ENCODE peak calls at places on chromosome 2, in nine cellular contexts. One of them, this sample, is unnamed.

GRCh38 chr2:113126845-113127645 is at the start of gene IL1RN:
- DNase-seq in MM.1S: no peak
- DNase-seq in transverse colon: no peak
- DNase-seq in RWPE1: no peak
- DNase-seq in substantia nigra: no peak
- DNase-seq in CD8-positive, alpha-beta memory T cell: no peak
- DNase-seq in CD8-positive, alpha-beta T cell: no peak
- DNase-seq in lower lobe of right lung: peak
- DNase-seq in cardiac muscle cell: no peak
- DNase-seq in this sample: no peak

GRCh38 chr2:74379851-74380789 is at the start of gene DCTN1:
- DNase-seq in MM.1S: no peak
- DNase-seq in transverse colon: peak
- DNase-seq in RWPE1: peak
- DNase-seq in substantia nigra: peak
- DNase-seq in CD8-positive, alpha-beta memory T cell: no peak
- DNase-seq in CD8-positive, alpha-beta T cell: no peak
- DNase-seq in lower lobe of right lung: no peak
- DNase-seq in cardiac muscle cell: peak
- DNase-seq in this sample: no peak

GRCh38 chr2:114005110-114005783 is 115.4 kb downstream of the ACTR3 start:
- DNase-seq in MM.1S: no peak
- DNase-seq in transverse colon: no peak
- DNase-seq in RWPE1: no peak
- DNase-seq in substantia nigra: no peak
- DNase-seq in CD8-positive, alpha-beta memory T cell: no peak
- DNase-seq in CD8-positive, alpha-beta T cell: no peak
- DNase-seq in lower lobe of right lung: no peak
- DNase-seq in cardiac muscle cell: no peak
- DNase-seq in this sample: no peak

GRCh38 chr2:215624423-215624829 is 188.6 kb upstream of the FN1 start:
- DNase-seq in MM.1S: no peak
- DNase-seq in transverse colon: peak
- DNase-seq in RWPE1: peak
- DNase-seq in substantia nigra: no peak
- DNase-seq in CD8-positive, alpha-beta memory T cell: no peak
- DNase-seq in CD8-positive, alpha-beta T cell: no peak
- DNase-seq in lower lobe of right lung: peak
- DNase-seq in cardiac muscle cell: peak
- DNase-seq in this sample: peak

GRCh38 chr2:30230855-30231725 is at the start of gene LBH:
- DNase-seq in MM.1S: peak
- DNase-seq in transverse colon: peak
- DNase-seq in RWPE1: peak
- DNase-seq in substantia nigra: peak
- DNase-seq in CD8-positive, alpha-beta memory T cell: peak
- DNase-seq in CD8-positive, alpha-beta T cell: peak
- DNase-seq in lower lobe of right lung: peak
- DNase-seq in cardiac muscle cell: peak
- DNase-seq in this sample: peak

GRCh38 chr2:85312404-85312803 is 15.4 kb downstream of the TGOLN2 start:
- DNase-seq in MM.1S: no peak
- DNase-seq in transverse colon: no peak
- DNase-seq in RWPE1: peak
- DNase-seq in substantia nigra: no peak
- DNase-seq in CD8-positive, alpha-beta memory T cell: no peak
- DNase-seq in CD8-positive, alpha-beta T cell: no peak
- DNase-seq in lower lobe of right lung: no peak
- DNase-seq in cardiac muscle cell: peak
- DNase-seq in this sample: no peak

GRCh38 chr2:151525872-151526271 is 116.2 kb downstream of the RIF1 start:
- DNase-seq in MM.1S: no peak
- DNase-seq in transverse colon: no peak
- DNase-seq in RWPE1: no peak
- DNase-seq in substantia nigra: no peak
- DNase-seq in CD8-positive, alpha-beta memory T cell: no peak
- DNase-seq in CD8-positive, alpha-beta T cell: no peak
- DNase-seq in lower lobe of right lung: no peak
- DNase-seq in cardiac muscle cell: no peak
- DNase-seq in this sample: no peak

GRCh38 chr2:170031288-170031687 is 146.7 kb upstream of the MYO3B start:
- DNase-seq in MM.1S: no peak
- DNase-seq in transverse colon: no peak
- DNase-seq in RWPE1: no peak
- DNase-seq in substantia nigra: no peak
- DNase-seq in CD8-positive, alpha-beta memory T cell: no peak
- DNase-seq in CD8-positive, alpha-beta T cell: no peak
- DNase-seq in lower lobe of right lung: no peak
- DNase-seq in cardiac muscle cell: no peak
- DNase-seq in this sample: no peak

GRCh38 chr2:237673130-237673921 is 45.9 kb downstream of the LRRFIP1 start:
- DNase-seq in MM.1S: peak
- DNase-seq in transverse colon: peak
- DNase-seq in RWPE1: peak
- DNase-seq in substantia nigra: peak
- DNase-seq in CD8-positive, alpha-beta memory T cell: peak
- DNase-seq in CD8-positive, alpha-beta T cell: peak
- DNase-seq in lower lobe of right lung: peak
- DNase-seq in cardiac muscle cell: peak
- DNase-seq in this sample: no peak

GRCh38 chr2:237672731-237673129 is 45.3 kb downstream of the LRRFIP1 start:
- DNase-seq in MM.1S: no peak
- DNase-seq in transverse colon: no peak
- DNase-seq in RWPE1: no peak
- DNase-seq in substantia nigra: no peak
- DNase-seq in CD8-positive, alpha-beta memory T cell: no peak
- DNase-seq in CD8-positive, alpha-beta T cell: no peak
- DNase-seq in lower lobe of right lung: no peak
- DNase-seq in cardiac muscle cell: no peak
- DNase-seq in this sample: no peak

GRCh38 chr2:237670641-237671040 is 43.3 kb downstream of the LRRFIP1 start:
- DNase-seq in MM.1S: no peak
- DNase-seq in transverse colon: no peak
- DNase-seq in RWPE1: no peak
- DNase-seq in substantia nigra: no peak
- DNase-seq in CD8-positive, alpha-beta memory T cell: no peak
- DNase-seq in CD8-positive, alpha-beta T cell: no peak
- DNase-seq in lower lobe of right lung: no peak
- DNase-seq in cardiac muscle cell: peak
- DNase-seq in this sample: no peak

GRCh38 chr2:237669628-237670351 is 42.4 kb downstream of the LRRFIP1 start:
- DNase-seq in MM.1S: no peak
- DNase-seq in transverse colon: peak
- DNase-seq in RWPE1: no peak
- DNase-seq in substantia nigra: no peak
- DNase-seq in CD8-positive, alpha-beta memory T cell: no peak
- DNase-seq in CD8-positive, alpha-beta T cell: no peak
- DNase-seq in lower lobe of right lung: no peak
- DNase-seq in cardiac muscle cell: peak
- DNase-seq in this sample: no peak

GRCh38 chr2:237671466-237672173 is 44.2 kb downstream of the LRRFIP1 start:
- DNase-seq in MM.1S: no peak
- DNase-seq in transverse colon: no peak
- DNase-seq in RWPE1: no peak
- DNase-seq in substantia nigra: no peak
- DNase-seq in CD8-positive, alpha-beta memory T cell: no peak
- DNase-seq in CD8-positive, alpha-beta T cell: no peak
- DNase-seq in lower lobe of right lung: no peak
- DNase-seq in cardiac muscle cell: no peak
- DNase-seq in this sample: no peak
- H3K27ac ChIP-seq in MM.1S: no peak
- H3K27ac ChIP-seq in transverse colon: peak
- H3K27ac ChIP-seq in RWPE1: no peak
- H3K27ac ChIP-seq in substantia nigra: no peak
- H3K27ac ChIP-seq in CD8-positive, alpha-beta memory T cell: no peak
- H3K27ac ChIP-seq in CD8-positive, alpha-beta T cell: no peak
- H3K27ac ChIP-seq in lower lobe of right lung: no peak
- H3K27ac ChIP-seq in cardiac muscle cell: no peak
- H3K27ac ChIP-seq in this sample: no peak

GRCh38 chr2:168135630-168136029 is 111.8 kb downstream of the STK39 start:
- DNase-seq in MM.1S: no peak
- DNase-seq in transverse colon: no peak
- DNase-seq in RWPE1: no peak
- DNase-seq in substantia nigra: no peak
- DNase-seq in CD8-positive, alpha-beta memory T cell: no peak
- DNase-seq in CD8-positive, alpha-beta T cell: no peak
- DNase-seq in lower lobe of right lung: no peak
- DNase-seq in cardiac muscle cell: no peak
- DNase-seq in this sample: no peak

GRCh38 chr2:168136392-168136977 is 110.9 kb downstream of the STK39 start:
- DNase-seq in MM.1S: peak
- DNase-seq in transverse colon: no peak
- DNase-seq in RWPE1: peak
- DNase-seq in substantia nigra: no peak
- DNase-seq in CD8-positive, alpha-beta memory T cell: peak
- DNase-seq in CD8-positive, alpha-beta T cell: no peak
- DNase-seq in lower lobe of right lung: no peak
- DNase-seq in cardiac muscle cell: peak
- DNase-seq in this sample: no peak

GRCh38 chr2:168138911-168139310 is 108.5 kb downstream of the STK39 start:
- DNase-seq in MM.1S: no peak
- DNase-seq in transverse colon: no peak
- DNase-seq in RWPE1: no peak
- DNase-seq in substantia nigra: no peak
- DNase-seq in CD8-positive, alpha-beta memory T cell: no peak
- DNase-seq in CD8-positive, alpha-beta T cell: no peak
- DNase-seq in lower lobe of right lung: no peak
- DNase-seq in cardiac muscle cell: no peak
- DNase-seq in this sample: no peak

GRCh38 chr2:168138369-168138768 is 109.0 kb downstream of the STK39 start:
- DNase-seq in MM.1S: no peak
- DNase-seq in transverse colon: no peak
- DNase-seq in RWPE1: no peak
- DNase-seq in substantia nigra: no peak
- DNase-seq in CD8-positive, alpha-beta memory T cell: no peak
- DNase-seq in CD8-positive, alpha-beta T cell: no peak
- DNase-seq in lower lobe of right lung: no peak
- DNase-seq in cardiac muscle cell: no peak
- DNase-seq in this sample: no peak

DNA sequence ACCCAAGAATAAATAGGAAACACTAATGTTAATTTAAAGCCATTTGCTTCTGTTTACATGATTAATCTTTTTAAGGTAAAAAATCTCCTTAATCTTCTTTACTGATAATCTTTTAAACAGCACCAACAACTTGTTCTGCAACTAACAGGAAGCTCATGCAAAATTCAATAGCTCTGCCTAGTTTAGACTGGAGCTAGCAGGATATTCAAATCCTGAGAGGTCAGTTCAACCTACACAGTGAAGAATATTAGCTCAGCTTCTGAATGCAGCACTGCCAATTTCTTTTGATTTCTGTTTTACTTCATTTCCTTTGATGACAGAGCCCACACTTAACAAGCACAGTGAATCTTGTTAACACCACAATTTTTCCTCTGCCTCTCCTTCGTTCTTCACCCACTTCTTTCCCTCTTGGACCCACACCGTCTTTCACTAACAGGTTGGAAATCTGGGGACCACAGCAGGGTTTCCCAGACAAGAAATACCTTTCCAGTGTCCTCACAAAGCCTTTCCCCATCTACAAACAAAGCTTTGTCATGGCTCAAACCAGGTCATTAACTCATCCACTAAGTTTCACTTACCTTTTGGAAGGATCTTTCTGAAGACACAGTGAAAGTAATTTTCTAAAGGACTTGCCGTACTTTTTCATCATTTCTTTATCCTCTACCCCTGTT is 109.8 kb downstream of the STK39 start:
- DNase-seq in MM.1S: no peak
- DNase-seq in transverse colon: no peak
- DNase-seq in RWPE1: no peak
- DNase-seq in substantia nigra: no peak
- DNase-seq in CD8-positive, alpha-beta memory T cell: no peak
- DNase-seq in CD8-positive, alpha-beta T cell: no peak
- DNase-seq in lower lobe of right lung: no peak
- DNase-seq in cardiac muscle cell: no peak
- DNase-seq in this sample: no peak
- H3K27ac ChIP-seq in MM.1S: no peak
- H3K27ac ChIP-seq in transverse colon: peak
- H3K27ac ChIP-seq in RWPE1: no peak
- H3K27ac ChIP-seq in substantia nigra: no peak
- H3K27ac ChIP-seq in CD8-positive, alpha-beta memory T cell: no peak
- H3K27ac ChIP-seq in CD8-positive, alpha-beta T cell: no peak
- H3K27ac ChIP-seq in lower lobe of right lung: no peak
- H3K27ac ChIP-seq in cardiac muscle cell: peak
- H3K27ac ChIP-seq in this sample: peak

GRCh38 chr2:201191132-201191875 is 8.4 kb downstream of the CASP10 start:
- DNase-seq in MM.1S: peak
- DNase-seq in transverse colon: no peak
- DNase-seq in RWPE1: no peak
- DNase-seq in substantia nigra: no peak
- DNase-seq in CD8-positive, alpha-beta memory T cell: peak
- DNase-seq in CD8-positive, alpha-beta T cell: no peak
- DNase-seq in lower lobe of right lung: no peak
- DNase-seq in cardiac muscle cell: peak
- DNase-seq in this sample: no peak

GRCh38 chr2:201183373-201183742 is 417 bp downstream of the CASP10 start:
- DNase-seq in MM.1S: peak
- DNase-seq in transverse colon: no peak
- DNase-seq in RWPE1: no peak
- DNase-seq in substantia nigra: no peak
- DNase-seq in CD8-positive, alpha-beta memory T cell: no peak
- DNase-seq in CD8-positive, alpha-beta T cell: no peak
- DNase-seq in lower lobe of right lung: no peak
- DNase-seq in cardiac muscle cell: no peak
- DNase-seq in this sample: no peak

GRCh38 chr2:201182650-201183372 is at the start of gene CASP10:
- DNase-seq in MM.1S: peak
- DNase-seq in transverse colon: peak
- DNase-seq in RWPE1: peak
- DNase-seq in substantia nigra: no peak
- DNase-seq in CD8-positive, alpha-beta memory T cell: peak
- DNase-seq in CD8-positive, alpha-beta T cell: no peak
- DNase-seq in lower lobe of right lung: no peak
- DNase-seq in cardiac muscle cell: peak
- DNase-seq in this sample: peak

GRCh38 chr2:201188449-201188848 is 5.5 kb downstream of the CASP10 start:
- DNase-seq in MM.1S: no peak
- DNase-seq in transverse colon: no peak
- DNase-seq in RWPE1: no peak
- DNase-seq in substantia nigra: no peak
- DNase-seq in CD8-positive, alpha-beta memory T cell: no peak
- DNase-seq in CD8-positive, alpha-beta T cell: no peak
- DNase-seq in lower lobe of right lung: no peak
- DNase-seq in cardiac muscle cell: no peak
- DNase-seq in this sample: no peak

GRCh38 chr2:201185863-201186262 is 2.9 kb downstream of the CASP10 start:
- DNase-seq in MM.1S: no peak
- DNase-seq in transverse colon: no peak
- DNase-seq in RWPE1: no peak
- DNase-seq in substantia nigra: no peak
- DNase-seq in CD8-positive, alpha-beta memory T cell: no peak
- DNase-seq in CD8-positive, alpha-beta T cell: no peak
- DNase-seq in lower lobe of right lung: no peak
- DNase-seq in cardiac muscle cell: no peak
- DNase-seq in this sample: no peak
- H3K27ac ChIP-seq in MM.1S: peak
- H3K27ac ChIP-seq in transverse colon: no peak
- H3K27ac ChIP-seq in RWPE1: no peak
- H3K27ac ChIP-seq in substantia nigra: no peak
- H3K27ac ChIP-seq in CD8-positive, alpha-beta memory T cell: no peak
- H3K27ac ChIP-seq in CD8-positive, alpha-beta T cell: peak
- H3K27ac ChIP-seq in lower lobe of right lung: no peak
- H3K27ac ChIP-seq in cardiac muscle cell: no peak
- H3K27ac ChIP-seq in this sample: no peak

GRCh38 chr2:239274391-239275001 is 126.3 kb downstream of the HDAC4 start:
- DNase-seq in MM.1S: no peak
- DNase-seq in transverse colon: peak
- DNase-seq in RWPE1: peak
- DNase-seq in substantia nigra: no peak
- DNase-seq in CD8-positive, alpha-beta memory T cell: no peak
- DNase-seq in CD8-positive, alpha-beta T cell: no peak
- DNase-seq in lower lobe of right lung: no peak
- DNase-seq in cardiac muscle cell: peak
- DNase-seq in this sample: no peak

GRCh38 chr2:239276813-239277193 is 124.0 kb downstream of the HDAC4 start:
- DNase-seq in MM.1S: no peak
- DNase-seq in transverse colon: no peak
- DNase-seq in RWPE1: no peak
- DNase-seq in substantia nigra: no peak
- DNase-seq in CD8-positive, alpha-beta memory T cell: no peak
- DNase-seq in CD8-positive, alpha-beta T cell: no peak
- DNase-seq in lower lobe of right lung: no peak
- DNase-seq in cardiac muscle cell: no peak
- DNase-seq in this sample: no peak

GRCh38 chr2:239273280-239274234 is 127.3 kb downstream of the HDAC4 start:
- DNase-seq in MM.1S: no peak
- DNase-seq in transverse colon: peak
- DNase-seq in RWPE1: no peak
- DNase-seq in substantia nigra: no peak
- DNase-seq in CD8-positive, alpha-beta memory T cell: no peak
- DNase-seq in CD8-positive, alpha-beta T cell: no peak
- DNase-seq in lower lobe of right lung: peak
- DNase-seq in cardiac muscle cell: no peak
- DNase-seq in this sample: no peak

GRCh38 chr2:239275871-239276812 is 124.7 kb downstream of the HDAC4 start:
- DNase-seq in MM.1S: no peak
- DNase-seq in transverse colon: peak
- DNase-seq in RWPE1: no peak
- DNase-seq in substantia nigra: peak
- DNase-seq in CD8-positive, alpha-beta memory T cell: no peak
- DNase-seq in CD8-positive, alpha-beta T cell: no peak
- DNase-seq in lower lobe of right lung: peak
- DNase-seq in cardiac muscle cell: peak
- DNase-seq in this sample: no peak

DNA sequence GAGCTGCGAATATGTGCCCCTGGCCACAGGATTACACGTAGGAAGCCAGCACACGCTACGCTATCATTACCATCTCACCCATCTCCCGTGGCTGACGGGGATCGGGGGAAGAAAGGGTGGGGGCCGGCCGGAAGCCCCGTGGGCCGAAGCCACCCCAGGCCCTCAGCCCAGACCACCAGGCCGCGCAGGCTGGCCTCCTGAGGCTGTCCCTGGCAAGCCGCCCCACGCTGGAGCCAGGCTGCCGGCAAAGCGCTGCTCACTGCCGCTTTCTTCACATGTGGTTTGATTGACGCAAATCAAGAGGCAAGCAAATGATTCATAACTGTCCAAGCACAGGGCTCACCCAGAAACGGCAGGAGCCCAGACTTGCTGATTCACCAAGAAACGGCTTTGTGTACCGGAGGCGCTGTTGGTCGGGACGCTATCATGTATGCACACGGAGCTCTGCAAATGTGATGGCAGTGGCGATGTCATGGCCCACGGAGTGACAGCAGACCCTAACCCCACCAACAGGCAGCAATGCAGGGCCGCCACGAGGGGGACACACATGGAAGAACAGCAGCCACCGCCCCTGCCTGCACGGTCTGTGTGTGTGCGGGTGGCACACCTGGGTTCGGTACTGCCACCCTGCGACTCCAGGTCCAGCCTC is 125.7 kb downstream of the HDAC4 start:
- DNase-seq in MM.1S: no peak
- DNase-seq in transverse colon: peak
- DNase-seq in RWPE1: peak
- DNase-seq in substantia nigra: peak
- DNase-seq in CD8-positive, alpha-beta memory T cell: peak
- DNase-seq in CD8-positive, alpha-beta T cell: peak
- DNase-seq in lower lobe of right lung: peak
- DNase-seq in cardiac muscle cell: peak
- DNase-seq in this sample: peak
- H3K27ac ChIP-seq in MM.1S: no peak
- H3K27ac ChIP-seq in transverse colon: peak
- H3K27ac ChIP-seq in RWPE1: peak
- H3K27ac ChIP-seq in substantia nigra: peak
- H3K27ac ChIP-seq in CD8-positive, alpha-beta memory T cell: peak
- H3K27ac ChIP-seq in CD8-positive, alpha-beta T cell: peak
- H3K27ac ChIP-seq in lower lobe of right lung: peak
- H3K27ac ChIP-seq in cardiac muscle cell: no peak
- H3K27ac ChIP-seq in this sample: peak